ENCODE peak calls at places on chromosome 21, in eight cellular contexts. C, G, H, Z, X, W, S and J are unnamed samples.

GRCh38 chr21:36155603-36156338 is 853 bp upstream of the DOP1B start:
- DNase-seq in Z (peak), W (peak), S (no peak), X (peak), H (peak), C (no peak), G (no peak), J (no peak)

GRCh38 chr21:38083534-38083933 is 167.3 kb upstream of the KCNJ6 start:
- DNase-seq in C (no peak), W (no peak), Z (no peak), H (no peak), G (no peak), X (no peak), S (no peak), J (no peak)

GRCh38 chr21:38500073-38500472 is 1.8 kb upstream of the ERG start:
- DNase-seq in X (no peak), S (no peak), G (no peak), C (no peak), Z (no peak), W (no peak), H (no peak), J (no peak)

GRCh38 chr21:38768385-38769071 is 37.2 kb upstream of the ETS2 start:
- DNase-seq in W (no peak), S (no peak), H (no peak), X (no peak), Z (no peak), C (no peak), G (no peak), J (peak)

GRCh38 chr21:40660461-40660860 is 186.5 kb downstream of the DSCAM start:
- DNase-seq in S (no peak), C (no peak), G (no peak), H (no peak), W (no peak), Z (no peak), X (no peak), J (no peak)

GRCh38 chr21:36255650-36256047 is 64.3 kb upstream of the MORC3 start:
- DNase-seq in H (no peak), Z (no peak), X (no peak), C (no peak), G (no peak), W (no peak), S (no peak), J (no peak)

GRCh38 chr21:23475518-23476189 is 2131.6 kb downstream of the MRPL39 start:
- DNase-seq in X (no peak), H (no peak), W (no peak), S (no peak), G (no peak), C (no peak), Z (no peak), J (no peak)

GRCh38 chr21:37270576-37271365 is 3.6 kb upstream of the VPS26C start:
- DNase-seq in Z (no peak), W (no peak), H (no peak), S (no peak), X (no peak), G (no peak), C (no peak), J (no peak)

GRCh38 chr21:36806103-36806502 is 107.2 kb downstream of the SIM2 start:
- DNase-seq in W (no peak), G (no peak), X (no peak), H (no peak), C (peak), Z (no peak), S (no peak), J (no peak)

GRCh38 chr21:31850886-31851285 is 21.9 kb upstream of the HUNK start:
- DNase-seq in H (no peak), C (no peak), Z (no peak), W (no peak), S (no peak), X (no peak), G (no peak), J (no peak)

GRCh38 chr21:37658994-37659458 is 257.2 kb downstream of the KCNJ6 start:
- DNase-seq in Z (no peak), X (no peak), C (peak), H (no peak), G (no peak), S (no peak), W (no peak), J (no peak)

GRCh38 chr21:15400905-15401304 is 328.9 kb upstream of the USP25 start:
- DNase-seq in G (no peak), H (no peak), X (no peak), C (no peak), S (no peak), W (no peak), Z (no peak), J (no peak)

GRCh38 chr21:40568756-40569155 is 278.2 kb downstream of the DSCAM start:
- DNase-seq in H (no peak), W (no peak), S (no peak), C (no peak), X (no peak), G (no peak), Z (no peak), J (no peak)

GRCh38 chr21:36188081-36188681 is 31.6 kb downstream of the DOP1B start:
- DNase-seq in H (no peak), Z (peak), G (no peak), S (no peak), W (peak), X (peak), C (no peak), J (no peak)

GRCh38 chr21:16069713-16070112 is 339.9 kb downstream of the USP25 start:
- DNase-seq in G (no peak), S (no peak), C (no peak), W (no peak), H (no peak), Z (no peak), X (no peak), J (no peak)

GRCh38 chr21:38234395-38235142 is 22.2 kb upstream of the KCNJ15 start:
- DNase-seq in G (no peak), X (no peak), C (no peak), W (peak), H (no peak), S (no peak), Z (no peak), J (no peak)

GRCh38 chr21:15752763-15753407 is 23.1 kb downstream of the USP25 start:
- DNase-seq in G (no peak), W (no peak), C (no peak), H (peak), Z (no peak), X (no peak), S (no peak), J (no peak)

GRCh38 chr21:25963186-25963585 is 207.4 kb downstream of the APP start:
- DNase-seq in X (no peak), C (no peak), H (no peak), S (no peak), W (peak), G (no peak), Z (no peak), J (no peak)

GRCh38 chr21:36698160-36699025 is 522 bp upstream of the SIM2 start:
- DNase-seq in C (no peak), W (no peak), Z (no peak), H (peak), G (peak), X (no peak), S (no peak), J (no peak)

GRCh38 chr21:38910390-38911008 is 104.8 kb downstream of the ETS2 start:
- DNase-seq in S (no peak), C (no peak), H (no peak), G (no peak), X (no peak), Z (no peak), W (peak), J (no peak)

GRCh38 chr21:37605006-37605405 is 238.4 kb downstream of the DYRK1A start:
- DNase-seq in H (no peak), S (no peak), Z (no peak), G (no peak), W (no peak), X (no peak), C (no peak), J (no peak)

GRCh38 chr21:36922861-36923260 is 43.6 kb downstream of the HLCS start:
- DNase-seq in C (no peak), W (no peak), S (no peak), Z (no peak), X (no peak), G (no peak), H (no peak), J (no peak)

GRCh38 chr21:31557956-31558838 is 101.3 kb upstream of the SOD1 start:
- DNase-seq in C (no peak), H (peak), W (peak), G (peak), Z (no peak), X (no peak), S (peak), J (peak)

DNA sequence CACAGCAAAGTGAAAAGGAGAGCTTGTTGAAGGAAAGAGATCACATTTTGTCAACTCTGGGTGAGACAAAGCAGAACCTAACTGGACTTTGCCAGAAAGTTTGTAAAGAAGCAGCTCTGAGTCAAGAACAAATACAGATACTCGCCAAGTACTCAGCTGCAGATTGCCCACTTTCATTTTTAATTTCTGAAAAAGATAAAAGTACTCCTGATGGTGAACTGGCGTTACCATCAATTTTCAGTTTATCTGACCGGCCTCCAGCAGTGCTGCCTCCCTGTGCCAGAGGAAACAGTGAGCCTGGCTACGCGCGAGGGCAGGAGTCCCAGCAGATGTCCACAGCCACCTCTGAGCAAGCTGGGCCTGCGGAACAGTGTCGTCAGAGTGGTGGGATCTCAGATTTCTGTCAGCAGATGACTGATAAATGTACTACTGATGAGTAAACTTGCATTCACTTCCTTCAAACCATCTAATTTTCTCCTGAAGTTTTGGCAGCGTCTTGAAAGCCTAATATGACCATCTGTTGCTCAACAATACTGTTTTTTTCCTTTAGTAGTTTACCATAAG is 43.8 kb downstream of the BACH1 start:
- DNase-seq in H (no peak), Z (peak), W (peak), X (peak), G (no peak), S (no peak), C (peak), J (no peak)
- H3K4me3 ChIP-seq in H (no peak), Z (no peak), W (no peak), X (no peak), G (no peak), S (no peak), C (peak), J (no peak)

GRCh38 chr21:27502801-27503200 is 535.9 kb upstream of the ADAMTS5 start:
- DNase-seq in H (no peak), G (no peak), W (no peak), X (no peak), Z (no peak), C (no peak), S (no peak), J (no peak)
- H3K4me3 ChIP-seq in H (no peak), G (no peak), W (no peak), X (no peak), Z (no peak), C (no peak), S (no peak), J (no peak)

DNA sequence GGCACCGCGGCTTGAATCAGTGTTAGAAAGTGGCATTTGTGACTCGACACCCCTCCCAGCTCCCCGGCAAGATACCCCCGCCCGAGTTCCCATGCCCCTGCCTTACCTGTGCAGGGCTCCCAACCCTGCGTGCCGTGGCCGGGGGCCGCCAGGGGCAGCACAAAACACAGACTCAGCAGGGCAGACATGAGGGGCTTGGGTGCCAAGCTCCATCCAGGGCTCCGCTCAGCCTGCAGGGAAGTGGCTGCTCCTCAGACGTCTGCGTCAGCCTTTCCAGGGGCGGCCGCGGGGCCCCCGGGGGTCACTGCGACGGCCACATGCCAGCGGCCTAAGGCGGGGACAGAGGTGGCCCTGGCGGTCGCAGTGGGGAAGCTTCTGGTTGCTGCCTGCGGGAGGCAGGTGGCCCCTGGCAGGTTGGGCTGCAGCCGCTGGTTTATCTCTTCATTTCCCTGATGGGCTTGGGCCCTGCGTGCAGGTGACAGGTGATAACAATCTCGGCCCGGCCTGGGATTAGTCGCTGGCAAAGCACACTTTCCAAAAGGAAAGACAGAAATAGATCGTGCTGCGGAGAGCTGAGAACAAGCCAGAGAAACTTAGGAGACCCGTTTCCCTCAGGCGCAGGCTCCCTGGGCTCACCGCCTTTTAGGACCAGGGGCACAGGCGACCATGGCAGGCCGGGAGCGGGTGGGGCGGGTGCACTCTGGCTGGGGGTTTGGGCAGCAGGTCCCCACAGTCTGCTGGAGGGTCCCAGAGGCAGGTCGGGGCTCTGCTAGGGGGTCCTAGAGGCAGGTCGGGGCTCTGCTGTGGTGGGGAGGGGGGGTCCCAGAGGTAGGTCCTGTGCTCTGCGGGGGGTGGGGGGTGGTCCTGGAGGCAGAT is at the start of gene TSPEAR:
- DNase-seq in C (no peak), G (no peak), X (peak), H (peak), Z (no peak), S (no peak), W (no peak), J (no peak)
- H3K4me3 ChIP-seq in C (no peak), G (no peak), X (no peak), H (peak), Z (peak), S (peak), W (no peak), J (no peak)

GRCh38 chr21:33026878-33027400 is 1.2 kb downstream of the OLIG2 start:
- DNase-seq in S (no peak), X (no peak), W (no peak), G (no peak), H (peak), Z (no peak), C (no peak), J (no peak)
- H3K4me3 ChIP-seq in S (no peak), X (peak), W (no peak), G (no peak), H (no peak), Z (no peak), C (no peak), J (no peak)

GRCh38 chr21:34702341-34702807 is 33.6 kb downstream of the CLIC6 start:
- DNase-seq in W (no peak), X (no peak), Z (no peak), H (no peak), G (no peak), C (peak), S (no peak), J (no peak)

GRCh38 chr21:34704119-34704518 is 35.3 kb downstream of the CLIC6 start:
- DNase-seq in C (no peak), S (no peak), Z (no peak), X (no peak), W (no peak), H (no peak), G (no peak), J (no peak)

GRCh38 chr21:34701726-34702125 is 32.9 kb downstream of the CLIC6 start:
- DNase-seq in G (no peak), W (no peak), C (no peak), S (no peak), Z (no peak), X (no peak), H (no peak), J (no peak)

GRCh38 chr21:34705032-34705431 is 36.2 kb downstream of the CLIC6 start:
- DNase-seq in H (no peak), X (no peak), G (no peak), C (no peak), Z (no peak), S (no peak), W (no peak), J (no peak)

DNA sequence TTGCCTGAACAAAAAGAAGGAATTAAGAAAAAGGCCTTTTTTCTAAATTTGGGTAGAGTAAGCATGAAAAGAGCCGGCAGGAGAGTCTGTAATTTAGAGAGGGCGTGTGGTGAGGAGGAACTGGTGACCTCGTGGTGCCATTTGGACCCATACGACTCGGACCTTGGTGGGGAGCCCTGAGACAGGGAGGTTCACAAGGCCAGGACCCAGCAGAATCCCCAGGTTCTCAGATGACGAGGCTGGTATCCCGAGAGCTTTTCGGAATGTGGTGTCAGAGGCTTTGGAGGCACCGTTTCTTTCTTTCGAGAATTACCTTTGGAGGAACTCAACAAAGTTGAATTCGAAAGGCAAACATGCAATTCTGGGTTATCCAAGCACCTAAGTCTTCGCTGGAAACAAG is 34.8 kb downstream of the CLIC6 start:
- DNase-seq in S (no peak), G (no peak), H (no peak), Z (no peak), C (no peak), X (no peak), W (no peak), J (no peak)
- H3K4me3 ChIP-seq in S (no peak), G (no peak), H (no peak), Z (no peak), C (no peak), X (no peak), W (no peak), J (no peak)

DNA sequence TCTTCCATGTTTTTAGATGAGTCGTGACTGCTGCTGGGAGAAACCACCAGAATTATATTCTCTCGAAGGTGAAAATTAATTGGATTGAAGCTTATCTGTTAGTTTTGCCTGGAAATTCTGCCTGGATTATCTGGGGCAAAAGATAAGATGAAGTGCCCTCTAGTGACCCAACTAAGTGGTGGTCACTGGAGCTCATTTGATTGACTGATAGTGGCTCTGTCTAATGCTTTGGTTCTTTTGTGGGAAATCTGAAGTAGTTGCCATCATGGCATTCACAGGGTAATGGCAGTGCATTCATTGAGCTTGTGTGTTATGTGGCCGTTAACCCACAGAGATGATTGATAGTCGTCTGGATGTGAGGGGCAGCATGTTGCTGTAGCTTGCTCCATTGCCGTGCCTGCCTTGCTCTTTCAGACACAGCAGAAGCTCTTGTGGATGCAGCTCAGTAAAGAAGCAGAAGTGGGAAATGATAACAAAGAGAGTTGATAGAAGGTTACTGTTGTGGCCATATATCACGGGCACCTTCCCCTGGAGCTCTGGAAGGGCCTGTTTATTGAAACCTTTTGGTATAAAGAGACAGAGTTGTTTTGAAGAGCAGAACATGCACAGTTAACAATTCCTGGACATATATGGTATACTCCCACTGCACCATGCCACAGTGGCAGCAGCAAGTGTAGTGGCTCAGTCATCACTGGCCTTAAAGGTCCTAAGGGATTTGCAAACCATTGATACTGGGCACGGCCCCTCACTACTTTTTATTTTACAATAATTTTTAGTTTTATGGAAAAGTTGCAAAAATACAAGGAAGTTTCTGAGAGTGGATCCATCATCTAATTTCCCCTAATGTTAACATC is 42.0 kb downstream of the CXADR start:
- DNase-seq in H (peak), Z (no peak), W (no peak), G (peak), X (no peak), C (no peak), S (no peak), J (no peak)
- H3K4me3 ChIP-seq in H (no peak), Z (no peak), W (no peak), G (no peak), X (no peak), C (no peak), S (no peak), J (no peak)

GRCh38 chr21:43716376-43717165 is 2.4 kb upstream of the PDXK start:
- DNase-seq in W (peak), S (no peak), X (no peak), G (no peak), H (no peak), Z (no peak), C (no peak), J (no peak)
- H3K4me3 ChIP-seq in W (no peak), S (no peak), X (no peak), G (no peak), H (no peak), Z (no peak), C (no peak), J (no peak)

GRCh38 chr21:42521384-42521783 is 7.7 kb downstream of the SLC37A1 start:
- DNase-seq in Z (no peak), W (no peak), C (no peak), X (no peak), G (no peak), H (no peak), S (no peak), J (no peak)
- H3K4me3 ChIP-seq in Z (no peak), W (no peak), C (no peak), X (no peak), G (no peak), H (no peak), S (no peak), J (no peak)

DNA sequence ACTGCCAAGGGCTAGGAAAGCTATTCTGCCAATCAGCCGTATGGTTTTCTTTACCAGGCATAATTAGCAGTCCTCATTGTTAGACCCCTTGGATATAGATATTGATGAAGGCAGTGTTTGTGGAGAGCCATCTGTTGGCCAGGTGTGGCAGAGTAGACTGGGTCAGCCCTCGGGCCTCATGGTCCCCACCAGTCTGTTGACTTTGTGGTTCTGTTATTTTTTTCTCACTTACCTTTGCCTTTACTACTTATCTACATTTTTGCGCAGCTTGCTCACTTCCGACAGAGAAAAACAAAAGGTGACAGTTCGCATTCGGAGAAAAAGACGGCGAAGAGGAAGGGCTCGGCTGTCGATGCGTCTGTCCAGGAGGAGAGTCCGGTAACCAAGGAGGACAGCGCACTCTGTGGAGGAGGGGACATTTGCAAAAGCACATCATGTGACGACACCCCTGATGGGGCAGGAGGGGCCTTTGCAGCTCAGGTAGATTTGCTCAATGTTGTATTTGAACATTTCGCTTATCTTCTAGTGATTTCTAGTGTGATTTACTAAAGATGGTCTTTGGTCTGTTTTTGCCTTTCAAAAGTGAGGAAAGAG is 2.3 kb downstream of the PCNT start:
- DNase-seq in G (no peak), C (no peak), H (no peak), W (no peak), X (no peak), S (no peak), Z (no peak), J (no peak)
- H3K4me3 ChIP-seq in G (no peak), C (no peak), H (peak), W (no peak), X (no peak), S (no peak), Z (no peak), J (no peak)